ENCODE peak calls at places on chromosomes 7 and 10, in seven cellular contexts. U is ovary, T is heart left ventricle, C is right lobe of liver, L is upper lobe of left lung, H is PC-9, W is IMR-90. Y is an unnamed sample. For H3K4me1, the result is how much of the 10 kb centered on the place peaks cover.

GRCh38 chr7:28433604-28434254 is 21.4 kb downstream of the CREB5 start:
- DNase-seq in U (no peak), T (peak), C (no peak), L (no peak), H (no peak), W (peak), Y (peak)

GRCh38 chr7:87513735-87514319 is 38.3 kb upstream of the ABCB4 start:
- DNase-seq in U (no peak), T (no peak), C (no peak), L (no peak), H (no peak), W (no peak), Y (no peak)

GRCh38 chr10:63697956-63698814 is 177.0 kb downstream of the REEP3 start:
- DNase-seq in U (no peak), T (no peak), C (no peak), L (no peak), H (no peak), W (no peak), Y (no peak)

GRCh38 chr7:105849122-105849855 is 27.1 kb downstream of the ATXN7L1 start:
- DNase-seq in U (no peak), T (no peak), C (no peak), L (no peak), H (peak), W (no peak), Y (no peak)

GRCh38 chr10:102470579-102471546 is 19.5 kb upstream of the C10orf95 start:
- DNase-seq in U (no peak), T (no peak), C (no peak), L (peak), H (no peak), W (no peak), Y (no peak)

GRCh38 chr10:98212204-98212603 is 55.8 kb downstream of the LOXL4 start:
- DNase-seq in U (no peak), T (no peak), C (no peak), L (no peak), H (peak), W (no peak), Y (no peak)

GRCh38 chr7:1742555-1743303 is 72.7 kb downstream of the ELFN1 start:
- DNase-seq in U (peak), T (peak), C (peak), L (peak), H (no peak), W (peak), Y (peak)

GRCh38 chr7:3162286-3162685 is 118.6 kb upstream of the CARD11 start:
- DNase-seq in U (no peak), T (no peak), C (no peak), L (no peak), H (no peak), W (peak), Y (no peak)

GRCh38 chr10:118783776-118784542 is 29.2 kb upstream of the CACUL1 start:
- DNase-seq in U (no peak), T (no peak), C (no peak), L (no peak), H (no peak), W (no peak), Y (no peak)

GRCh38 chr7:55024776-55025175 is 6.0 kb downstream of the EGFR start:
- DNase-seq in U (no peak), T (no peak), C (no peak), L (no peak), H (no peak), W (peak), Y (no peak)

GRCh38 chr7:142894886-142895593 is 9.5 kb upstream of the TRPV6 start:
- DNase-seq in U (no peak), T (no peak), C (no peak), L (no peak), H (no peak), W (no peak), Y (no peak)

GRCh38 chr10:83959330-83959729 is 180.0 kb upstream of the GHITM start:
- DNase-seq in U (no peak), T (no peak), C (no peak), L (no peak), H (no peak), W (no peak), Y (no peak)

GRCh38 chr7:98992076-98992475 is 113.7 kb downstream of the TRRAP start:
- DNase-seq in U (no peak), T (no peak), C (no peak), L (no peak), H (no peak), W (no peak), Y (no peak)

GRCh38 chr7:47472444-47473157 is 109.3 kb downstream of the TNS3 start:
- DNase-seq in U (no peak), T (no peak), C (no peak), L (no peak), H (no peak), W (no peak), Y (no peak)
- H3K4me1 ChIP-seq in U (under half), T (under half), C (half or more), L (under half), H (under half), W (under half), Y (under half)

GRCh38 chr10:130043491-130043890 is 67.1 kb downstream of the C10orf143 start:
- DNase-seq in U (no peak), T (no peak), C (no peak), L (no peak), H (no peak), W (no peak), Y (no peak)
- H3K27ac ChIP-seq in U (no peak), T (no peak), C (no peak), L (no peak), H (no peak), W (no peak), Y (no peak)

DNA sequence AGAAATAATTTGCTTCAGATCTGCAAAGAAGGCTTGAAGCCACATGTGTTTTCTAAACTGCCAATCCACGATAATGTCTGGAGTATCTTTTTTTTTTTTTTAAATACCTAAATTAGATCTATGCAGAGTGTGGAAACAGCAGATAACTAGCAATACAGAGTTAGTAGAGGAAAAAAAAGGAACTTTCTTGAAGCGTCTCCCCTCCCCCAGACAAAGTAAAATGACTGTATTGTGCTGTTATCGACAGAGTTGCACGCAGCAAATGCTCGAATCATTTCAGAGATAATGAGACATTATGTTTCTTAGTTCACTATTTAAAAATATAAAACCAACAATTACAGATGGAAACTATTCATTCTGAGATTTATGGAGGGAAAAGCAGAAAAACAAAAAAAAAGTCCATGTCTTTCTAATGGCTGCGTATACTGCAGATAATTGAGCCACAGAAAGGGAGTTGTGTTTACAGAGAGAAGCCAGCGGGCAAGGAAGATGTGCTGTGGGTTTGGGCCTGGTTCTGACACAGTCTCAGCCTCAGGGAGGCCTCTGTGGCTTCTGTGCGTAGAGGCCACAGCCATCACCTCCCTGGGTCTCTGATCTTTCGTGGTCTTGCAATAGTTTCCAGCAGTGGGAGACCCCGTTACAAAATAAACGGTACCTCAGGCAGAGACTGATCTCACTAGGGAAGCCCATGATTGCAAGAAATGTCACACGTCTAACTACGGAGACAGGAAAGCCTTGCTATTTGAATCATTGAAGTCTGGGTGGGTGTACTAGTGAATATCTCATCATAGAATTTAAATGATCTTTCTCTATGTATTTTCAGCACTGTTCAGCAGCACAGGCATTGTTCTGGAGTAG is 19.1 kb upstream of the KLF6 start:
- DNase-seq in U (no peak), T (no peak), C (no peak), L (no peak), H (no peak), W (peak), Y (no peak)
- H3K4me1 ChIP-seq in U (under half), T (under half), C (under half), L (half or more), H (half or more), W (under half), Y (under half)

GRCh38 chr10:42111661-42112330 is 526.6 kb downstream of the ZNF33B start:
- DNase-seq in U (no peak), T (no peak), C (no peak), L (peak), H (no peak), W (no peak), Y (no peak)
- H3K27ac ChIP-seq in U (no peak), T (no peak), C (no peak), L (no peak), H (no peak), W (no peak), Y (no peak)

GRCh38 chr10:71751515-71752224 is 21.6 kb downstream of the VSIR start:
- DNase-seq in U (no peak), T (no peak), C (no peak), L (no peak), H (no peak), W (no peak), Y (peak)
- H3K4me1 ChIP-seq in U (under half), T (under half), C (under half), L (half or more), H (under half), W (under half), Y (under half)

DNA sequence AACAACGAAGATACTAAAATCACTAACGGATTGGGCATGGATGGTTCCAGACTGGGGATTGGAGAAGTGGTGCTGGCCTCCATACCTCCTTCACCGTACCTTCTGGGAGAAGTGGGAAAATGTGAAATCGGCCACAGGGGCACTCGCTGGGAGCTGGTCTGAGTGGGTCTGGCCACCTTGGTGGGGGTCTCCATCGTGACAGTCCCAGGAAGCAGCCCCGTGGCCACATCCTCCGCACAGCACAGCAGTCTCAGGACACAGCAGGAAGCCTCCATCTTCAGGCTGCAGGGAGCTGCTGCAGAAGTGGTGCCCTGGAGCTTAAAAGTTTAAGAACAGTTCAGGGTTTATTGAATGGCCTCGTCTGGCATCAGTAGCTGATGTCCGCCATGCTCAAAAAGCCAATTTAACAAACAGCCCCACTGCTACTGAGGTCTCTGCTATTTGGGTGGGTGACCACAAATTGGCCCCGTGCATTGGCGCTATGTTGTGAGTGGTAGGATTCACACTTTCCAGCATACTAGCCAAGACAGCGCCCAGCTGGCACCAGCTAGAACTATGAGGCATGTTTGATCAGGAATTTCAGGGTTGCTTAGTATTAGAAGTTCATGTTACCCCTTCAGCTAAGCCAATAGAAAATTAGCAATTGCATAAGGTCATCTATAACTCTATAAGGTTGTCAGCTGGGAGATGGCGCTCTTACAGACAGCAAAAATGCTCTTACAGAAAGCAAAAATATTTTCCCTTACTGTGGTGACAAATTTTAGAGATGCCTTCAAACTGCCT is 17.1 kb downstream of the PKD1L1 start:
- DNase-seq in U (no peak), T (no peak), C (no peak), L (no peak), H (no peak), W (no peak), Y (no peak)
- H3K27ac ChIP-seq in U (no peak), T (no peak), C (no peak), L (no peak), H (no peak), W (no peak), Y (no peak)